ENCODE peak calls at places on chromosomes 11 and 22, in five cellular contexts. D is PC-3, J is kidney glomerular epithelial cell, L is LoVo, N is AG08395. E is an unnamed sample.
A peak's percentile ranks its signal among the peaks of the same experiment; 100 is the strongest.

GRCh38 chr11:126197277-126197939 is 14.0 kb downstream of the RPUSD4 start:
- DNase-seq in D (no peak), J (peak; percentile 28), L (peak; percentile 2), N (peak; percentile 20), E (no peak)

GRCh38 chr11:17601206-17602075 is 54.4 kb downstream of the OTOG start:
- DNase-seq in D (no peak), J (no peak), L (no peak), N (no peak), E (no peak)

GRCh38 chr11:110525883-110526282 is 96.1 kb downstream of the FDX1 start:
- DNase-seq in D (peak; percentile 14), J (peak; percentile 32), L (no peak), N (peak; percentile 62), E (no peak)

GRCh38 chr11:8257003-8257664 is 6.5 kb downstream of the LMO1 start:
- DNase-seq in D (no peak), J (no peak), L (no peak), N (no peak), E (no peak)

GRCh38 chr22:28341001-28341400 is 338.6 kb downstream of the TTC28 start:
- DNase-seq in D (peak; percentile 4), J (no peak), L (no peak), N (peak; percentile 50), E (no peak)

GRCh38 chr11:96607890-96608558 is 218.2 kb downstream of the JRKL start:
- DNase-seq in D (peak; percentile 50), J (peak; percentile 15), L (no peak), N (no peak), E (no peak)

GRCh38 chr11:132245558-132246385 is 875.4 kb downstream of the NTM start:
- DNase-seq in D (no peak), J (no peak), L (no peak), N (no peak), E (no peak)

GRCh38 chr22:46537221-46537945 is at the start of gene CELSR1:
- DNase-seq in D (peak; percentile 55), J (peak; percentile 44), L (peak; percentile 66), N (no peak), E (no peak)

GRCh38 chr22:50600541-50600940 is at the start of gene MAPK8IP2:
- DNase-seq in D (peak; percentile 4), J (no peak), L (peak; percentile 36), N (no peak), E (no peak)

GRCh38 chr11:75453916-75454655 is 21.1 kb upstream of the KLHL35 start:
- DNase-seq in D (no peak), J (no peak), L (no peak), N (peak; percentile 80), E (no peak)

GRCh38 chr11:3627291-3627690 is 14.5 kb downstream of the ART5 start:
- DNase-seq in D (no peak), J (peak; percentile 97), L (no peak), N (peak; percentile 88), E (no peak)

GRCh38 chr11:64251986-64252837 is 882 bp downstream of the PLCB3 start:
- DNase-seq in D (peak; percentile 77), J (no peak), L (peak; percentile 52), N (peak; percentile 70), E (no peak)

GRCh38 chr11:27938011-27938410 is 169.9 kb downstream of the KIF18A start:
- DNase-seq in D (no peak), J (no peak), L (no peak), N (no peak), E (no peak)

GRCh38 chr11:62444835-62445234 is 26.0 kb downstream of the SCGB1A1 start:
- DNase-seq in D (no peak), J (no peak), L (no peak), N (no peak), E (no peak)

GRCh38 chr11:75236062-75236461 is 4.5 kb upstream of the TPBGL start:
- DNase-seq in D (no peak), J (no peak), L (no peak), N (no peak), E (no peak)

GRCh38 chr11:68950776-68951175 is 30.0 kb downstream of the MRGPRD start:
- DNase-seq in D (no peak), J (no peak), L (no peak), N (no peak), E (no peak)

GRCh38 chr11:127074151-127074761 is 73.7 kb upstream of the KIRREL3 start:
- DNase-seq in D (peak; percentile 54), J (peak; percentile 73), L (peak; percentile 4), N (peak; percentile 88), E (no peak)

GRCh38 chr11:33861366-33861765 is 30.5 kb downstream of the LMO2 start:
- DNase-seq in D (no peak), J (no peak), L (no peak), N (no peak), E (no peak)

GRCh38 chr22:19036523-19037273 is 85.5 kb downstream of the DGCR2 start:
- DNase-seq in D (no peak), J (no peak), L (no peak), N (no peak), E (no peak)

GRCh38 chr22:43481528-43482309 is 69.9 kb downstream of the MPPED1 start:
- DNase-seq in D (no peak), J (no peak), L (no peak), N (no peak), E (no peak)

GRCh38 chr22:45966320-45966891 is 10.6 kb downstream of the WNT7B start:
- DNase-seq in D (no peak), J (no peak), L (no peak), N (no peak), E (no peak)

GRCh38 chr11:13054278-13054677 is 45.2 kb downstream of the RASSF10 start:
- DNase-seq in D (peak; percentile 12), J (no peak), L (no peak), N (no peak), E (no peak)

GRCh38 chr11:111759375-111759774 is 6.8 kb downstream of the PPP2R1B start:
- DNase-seq in D (no peak), J (no peak), L (no peak), N (no peak), E (no peak)

GRCh38 chr11:93583490-93583889 is 40.3 kb upstream of the SMCO4 start:
- DNase-seq in D (no peak), J (no peak), L (no peak), N (no peak), E (no peak)

GRCh38 chr11:107177106-107177477 is 158.8 kb upstream of the GUCY1A2 start:
- DNase-seq in D (no peak), J (no peak), L (no peak), N (no peak), E (no peak)